ENCODE peak calls at places on chromosomes 4 and X, in eight cellular contexts. P is HCT116, X is upper lobe of left lung, Q is body of pancreas, H is heart left ventricle, S is gastrocnemius medialis, E is K562, N is stomach. A is an unnamed sample.

GRCh38 chr4:91754716-91755115 is 549.0 kb upstream of the GRID2 start:
- DNase-seq in Q (no peak), H (no peak), E (no peak), S (no peak), P (no peak), N (no peak), X (no peak), A (no peak)

GRCh38 chr4:8644966-8645752 is 52.6 kb downstream of the CPZ start:
- DNase-seq in X (peak), H (no peak), S (no peak), E (no peak), Q (no peak), P (no peak), N (peak), A (no peak)

GRCh38 chr4:56388311-56388710 is 1.0 kb upstream of the AASDH start:
- DNase-seq in N (no peak), S (no peak), P (no peak), X (no peak), E (no peak), H (no peak), Q (no peak), A (no peak)

GRCh38 chr4:144579411-144580020 is 66.4 kb upstream of the HHIP start:
- DNase-seq in E (no peak), H (no peak), S (no peak), P (no peak), X (no peak), Q (no peak), N (no peak), A (no peak)

GRCh38 chrX:136162827-136163427 is 15.6 kb downstream of the FHL1 start:
- DNase-seq in S (peak), X (no peak), E (peak), H (peak), P (peak), Q (no peak), N (peak), A (no peak)

GRCh38 chr4:137955615-137956014 is 286.5 kb downstream of the SLC7A11 start:
- DNase-seq in S (no peak), P (no peak), N (no peak), H (no peak), X (no peak), E (no peak), Q (no peak), A (no peak)

GRCh38 chr4:72031868-72032619 is at the start of gene NPFFR2:
- DNase-seq in Q (peak), H (peak), E (no peak), P (no peak), N (no peak), S (no peak), X (peak), A (no peak)

GRCh38 chrX:125096469-125096868 is 223.2 kb upstream of the TEX13C start:
- DNase-seq in Q (no peak), P (no peak), N (no peak), X (no peak), H (no peak), E (no peak), S (no peak), A (no peak)

GRCh38 chrX:13808865-13809264 is 8.0 kb downstream of the GPM6B start:
- DNase-seq in N (no peak), H (no peak), P (no peak), X (no peak), E (no peak), Q (no peak), S (no peak), A (no peak)

GRCh38 chr4:62342346-62342745 is 1142.2 kb downstream of the ADGRL3 start:
- DNase-seq in X (no peak), Q (no peak), P (no peak), H (no peak), E (no peak), N (no peak), S (no peak), A (no peak)

GRCh38 chr4:3834921-3835521 is 68.8 kb downstream of the ADRA2C start:
- DNase-seq in S (no peak), X (no peak), Q (no peak), H (no peak), N (no peak), P (no peak), E (no peak), A (no peak)

GRCh38 chrX:123736333-123736921 is 3.6 kb upstream of the THOC2 start:
- DNase-seq in N (no peak), P (no peak), H (no peak), S (no peak), Q (no peak), X (no peak), E (no peak), A (no peak)

GRCh38 chr4:57148831-57149230 is 38.6 kb upstream of the IGFBP7 start:
- DNase-seq in P (no peak), E (no peak), X (no peak), S (no peak), H (no peak), Q (no peak), N (no peak), A (no peak)

GRCh38 chr4:113960684-113961321 is 18.6 kb downstream of the ARSJ start:
- DNase-seq in H (no peak), S (no peak), N (no peak), P (no peak), E (no peak), X (no peak), Q (no peak), A (no peak)

GRCh38 chrX:48966796-48967579 is 4.7 kb downstream of the KCND1 start:
- DNase-seq in S (no peak), H (no peak), E (no peak), P (no peak), N (no peak), Q (no peak), X (no peak), A (no peak)

GRCh38 chrX:153637121-153638040 is 9.6 kb upstream of the DUSP9 start:
- DNase-seq in X (peak), H (no peak), S (no peak), E (no peak), N (no peak), P (no peak), Q (no peak), A (peak)

GRCh38 chr4:76003620-76004019 is 3.7 kb downstream of the CXCL9 start:
- DNase-seq in P (no peak), S (no peak), N (no peak), H (no peak), E (no peak), Q (no peak), X (no peak), A (no peak)

GRCh38 chr4:155799106-155799793 is 40.4 kb downstream of the GUCY1B1 start:
- DNase-seq in S (no peak), E (no peak), Q (no peak), N (no peak), X (no peak), P (no peak), H (no peak), A (no peak)

GRCh38 chrX:119605739-119606507 is at the start of gene NKRF:
- DNase-seq in S (peak), X (peak), N (peak), Q (peak), P (no peak), E (peak), H (peak), A (peak)

GRCh38 chr4:1479454-1479853 is 73.2 kb upstream of the NKX1-1 start:
- DNase-seq in E (no peak), H (peak), N (no peak), S (peak), X (peak), P (no peak), Q (no peak), A (no peak)

GRCh38 chr4:48369248-48369647 is 27.9 kb downstream of the SLAIN2 start:
- DNase-seq in Q (no peak), X (no peak), E (no peak), P (no peak), S (no peak), H (no peak), N (no peak), A (no peak)

GRCh38 chr4:8664976-8665375 is 72.4 kb downstream of the CPZ start:
- DNase-seq in P (no peak), X (no peak), H (peak), N (no peak), S (no peak), E (no peak), Q (no peak), A (no peak)

GRCh38 chr4:48913346-48913745 is 6.8 kb upstream of the OCIAD2 start:
- DNase-seq in E (no peak), Q (no peak), P (no peak), N (no peak), X (no peak), H (no peak), S (no peak), A (no peak)

GRCh38 chrX:122868626-122869025 is 315.5 kb upstream of the GRIA3 start:
- DNase-seq in P (no peak), S (no peak), H (no peak), E (no peak), N (no peak), Q (no peak), X (no peak), A (no peak)

GRCh38 chr4:73593631-73594241 is 26.5 kb downstream of the RASSF6 start:
- DNase-seq in P (peak), Q (peak), N (no peak), S (no peak), X (no peak), E (no peak), H (no peak), A (no peak)

GRCh38 chr4:1492636-1493539 is 86.6 kb upstream of the NKX1-1 start:
- DNase-seq in E (no peak), Q (no peak), S (no peak), P (no peak), H (no peak), N (no peak), X (peak), A (no peak)

GRCh38 chrX:136271300-136271699 is 20.1 kb upstream of the MAP7D3 start:
- DNase-seq in H (no peak), X (no peak), P (no peak), S (no peak), Q (no peak), E (no peak), N (no peak), A (no peak)

GRCh38 chrX:130108647-130109428 is 1.5 kb downstream of the ELF4 start:
- DNase-seq in S (peak), N (no peak), E (peak), H (no peak), P (no peak), Q (no peak), X (no peak), A (no peak)

GRCh38 chr4:20062054-20062453 is 189.7 kb upstream of the SLIT2 start:
- DNase-seq in X (no peak), N (no peak), Q (no peak), S (no peak), P (no peak), E (no peak), H (no peak), A (no peak)

GRCh38 chr4:109155682-109156243 is 146.7 kb downstream of the COL25A1 start:
- DNase-seq in X (no peak), S (no peak), H (no peak), Q (no peak), E (no peak), P (no peak), N (no peak), A (no peak)

GRCh38 chr4:107253579-107254068 is 217.5 kb upstream of the DKK2 start:
- DNase-seq in H (no peak), X (no peak), S (no peak), E (no peak), N (no peak), Q (no peak), P (no peak), A (no peak)

GRCh38 chr4:106238819-106239420 is 77.1 kb downstream of the TBCK start:
- DNase-seq in P (peak), X (no peak), E (peak), N (no peak), Q (peak), S (no peak), H (no peak), A (no peak)

GRCh38 chr4:139234258-139234657 is 45.8 kb downstream of the MGARP start:
- DNase-seq in N (no peak), Q (no peak), E (no peak), P (no peak), H (no peak), X (no peak), S (no peak), A (no peak)

GRCh38 chrX:121301356-121301755 is 253.9 kb downstream of the GLUD2 start:
- DNase-seq in Q (no peak), P (no peak), X (no peak), E (no peak), H (no peak), N (no peak), S (no peak), A (no peak)

GRCh38 chr4:118772149-118773081 is 63.5 kb downstream of the SEC24D start:
- DNase-seq in X (no peak), H (no peak), N (no peak), Q (no peak), E (no peak), S (no peak), P (peak), A (no peak)

GRCh38 chrX:12080265-12080664 is 58.0 kb upstream of the FRMPD4 start:
- DNase-seq in E (peak), N (no peak), H (no peak), P (no peak), S (no peak), X (no peak), Q (peak), A (no peak)

GRCh38 chr4:114078636-114079035 is 99.2 kb upstream of the ARSJ start:
- DNase-seq in P (no peak), S (no peak), H (no peak), X (no peak), Q (no peak), E (no peak), N (no peak), A (no peak)

GRCh38 chrX:107654778-107655761 is 26.8 kb downstream of the PRPS1 start:
- DNase-seq in P (peak), X (peak), E (peak), H (peak), S (peak), Q (peak), N (peak), A (peak)
- TF ChIP-seq POLR2A in P (no peak), X (no peak), E (no peak), H (no peak), S (no peak), Q (no peak), N (no peak), A (no peak)

GRCh38 chrX:150567645-150568319 is 639 bp upstream of the MTM1 start:
- DNase-seq in N (no peak), P (no peak), Q (no peak), S (no peak), X (no peak), E (no peak), H (no peak), A (no peak)
- H3K4me3 ChIP-seq in N (no peak), P (peak), Q (no peak), S (peak), X (peak), E (no peak), H (peak), A (no peak)

DNA sequence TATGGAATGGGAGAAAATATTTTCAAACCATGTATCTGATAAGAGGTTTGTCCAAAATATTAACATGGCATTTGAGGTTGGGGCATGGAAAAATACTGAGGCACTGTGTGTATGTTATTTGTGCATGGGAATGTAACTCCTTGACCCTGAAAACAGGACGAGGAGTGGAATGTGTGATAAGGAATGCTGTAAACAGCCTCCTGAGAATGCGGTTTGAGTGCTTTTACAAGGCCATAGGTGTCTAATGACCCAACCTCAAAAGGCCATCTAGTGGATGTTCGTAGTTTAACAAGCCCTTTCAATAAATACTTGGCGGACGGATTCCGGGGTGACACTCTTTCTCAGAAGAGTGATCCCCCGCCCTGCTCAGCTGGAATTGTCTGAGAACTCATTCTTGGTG is 162.9 kb upstream of the USP9X start:
- DNase-seq in P (peak), E (peak), N (no peak), S (no peak), Q (no peak), H (no peak), X (no peak), A (no peak)
- TF ChIP-seq CTCF in P (peak), E (peak), N (no peak), S (no peak), Q (no peak), H (no peak), X (peak), A (no peak)

DNA sequence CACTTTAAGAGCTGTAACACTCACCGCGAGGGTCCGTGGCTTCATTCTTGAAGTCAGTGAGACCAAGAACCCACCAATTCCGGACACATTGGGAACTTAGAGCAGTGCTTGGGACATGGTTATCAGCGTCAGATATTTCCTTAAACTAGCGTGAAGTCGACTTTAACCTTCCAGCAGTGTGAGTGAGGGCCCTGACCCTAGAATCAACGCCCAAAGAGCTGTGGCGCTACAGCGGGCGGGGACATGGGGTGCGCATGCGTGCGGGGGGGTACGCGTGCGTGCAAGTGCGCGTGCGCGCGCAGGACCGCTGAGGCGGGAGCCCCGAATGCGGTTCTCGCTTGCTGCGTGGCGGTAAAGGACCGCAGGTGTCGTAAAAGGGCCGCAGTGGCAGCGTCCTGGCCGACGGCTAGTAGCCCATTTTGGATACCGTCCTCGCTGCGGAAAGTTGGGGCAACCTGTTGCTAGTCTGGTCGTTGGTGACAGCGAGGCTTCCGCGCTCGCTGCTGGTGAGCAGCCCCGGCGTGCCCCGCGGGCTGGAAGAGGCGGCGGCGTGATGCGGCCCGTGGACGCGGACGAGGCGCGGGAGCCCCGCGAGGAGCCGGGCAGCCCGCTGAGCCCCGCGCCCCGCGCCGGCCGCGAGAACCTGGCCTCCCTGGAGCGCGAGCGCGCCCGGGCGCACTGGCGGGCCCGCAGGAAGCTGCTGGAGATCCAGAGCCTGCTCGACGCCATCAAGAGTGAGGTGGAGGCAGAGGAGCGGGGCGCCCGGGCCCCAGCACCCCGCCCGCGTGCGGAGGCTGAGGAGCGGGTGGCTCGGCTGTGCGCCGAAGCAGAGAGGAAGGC is 19.8 kb upstream of the S100P start:
- DNase-seq in X (peak), N (peak), S (peak), Q (peak), P (peak), H (peak), E (peak), A (peak)
- TF ChIP-seq POLR2A in X (no peak), N (no peak), S (peak), Q (peak), P (no peak), H (peak), E (peak), A (peak)

DNA sequence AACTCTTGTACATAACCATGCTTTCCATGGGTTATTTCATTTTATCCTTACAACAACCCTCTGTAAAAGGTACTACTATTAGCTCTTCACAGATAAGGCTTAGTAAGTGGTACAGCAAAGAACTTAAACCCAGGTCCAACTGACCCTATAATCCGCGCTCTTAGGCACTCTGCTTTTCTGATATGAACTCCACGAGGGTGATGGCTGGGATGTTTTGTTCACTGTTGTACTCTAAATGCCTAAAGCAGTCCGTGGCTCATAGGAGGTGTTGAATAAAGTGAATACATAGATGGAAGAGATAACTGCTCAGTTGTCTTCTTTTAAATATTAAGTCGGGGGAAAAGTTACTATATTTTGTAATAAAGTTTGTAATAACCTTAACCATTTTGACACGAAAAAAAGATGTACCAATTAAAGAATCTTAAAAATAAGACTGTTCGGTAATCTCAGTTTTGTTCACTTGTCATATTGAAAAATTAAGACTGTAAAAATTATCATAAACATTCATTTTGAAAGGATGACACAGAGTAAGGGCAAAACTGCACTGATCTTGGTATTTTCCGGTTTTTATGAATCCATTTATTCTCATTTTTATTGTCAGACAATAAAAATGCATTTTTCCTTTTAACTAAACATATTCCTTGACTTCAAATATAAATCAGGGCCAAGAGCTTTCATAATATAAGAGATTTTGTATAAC is 166.5 kb downstream of the FBXW7 start:
- DNase-seq in X (no peak), S (no peak), N (no peak), P (no peak), H (no peak), E (no peak), Q (no peak), A (no peak)
- H3K4me3 ChIP-seq in X (no peak), S (no peak), N (no peak), P (no peak), H (no peak), E (no peak), Q (no peak), A (no peak)

DNA sequence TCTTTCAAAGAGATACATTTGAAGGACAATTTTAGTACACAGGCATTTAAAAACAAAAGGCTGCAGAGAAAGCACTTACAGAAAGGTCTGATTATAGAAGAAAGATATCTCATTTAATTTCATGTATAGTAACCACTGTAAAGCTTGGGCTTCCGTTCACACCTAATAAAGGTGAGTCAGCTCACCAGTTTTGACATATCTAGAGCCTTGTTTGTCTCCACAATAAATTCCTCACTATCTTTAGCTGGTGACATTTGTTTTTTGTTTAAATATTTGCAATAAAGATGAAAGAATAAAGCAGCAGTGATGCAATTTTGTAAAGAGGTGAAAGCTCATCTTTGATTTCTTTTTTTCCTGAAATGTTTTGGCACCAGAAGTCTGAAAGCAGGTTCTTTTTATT is 1.1 kb upstream of the EPHA5 start:
- DNase-seq in X (no peak), S (no peak), N (no peak), H (no peak), P (no peak), Q (no peak), E (no peak), A (no peak)
- TF ChIP-seq CTCF in X (no peak), S (no peak), N (no peak), H (no peak), P (no peak), Q (no peak), E (no peak), A (no peak)

A was measured in lower leg skin.